ENCODE peak calls at places on chromosomes 5 and 9, in six cellular contexts. N is NB4, Q is upper lobe of right lung, Z is glutamatergic neuron, C is uterus, K is psoas muscle. A is an unnamed sample.

GRCh38 chr5:169804861-169805260 is 167.8 kb downstream of the DOCK2 start:
- DNase-seq in N (no peak), Q (no peak), Z (no peak), C (no peak), K (no peak), A (no peak)

GRCh38 chr5:159410480-159410879 is 80.2 kb upstream of the IL12B start:
- DNase-seq in N (no peak), Q (no peak), Z (no peak), C (no peak), K (no peak), A (no peak)

GRCh38 chr9:109584205-109584604 is 86.1 kb upstream of the PTPN3 start:
- DNase-seq in N (no peak), Q (no peak), Z (no peak), C (no peak), K (no peak), A (no peak)

GRCh38 chr5:180594311-180595045 is 3.2 kb upstream of the SCGB3A1 start:
- DNase-seq in N (no peak), Q (no peak), Z (no peak), C (no peak), K (no peak), A (no peak)

GRCh38 chr9:128393171-128393761 is 22.1 kb downstream of the URM1 start:
- DNase-seq in N (no peak), Q (no peak), Z (peak; percentile 65), C (no peak), K (no peak), A (no peak)

GRCh38 chr9:95316794-95317118 is 753 bp downstream of the FANCC start:
- DNase-seq in N (peak; percentile 85), Q (peak; percentile 87), Z (peak; percentile 90), C (peak; percentile 47), K (peak; percentile 63), A (no peak)

GRCh38 chr5:59360130-59360555 is 533.4 kb downstream of the PDE4D start:
- DNase-seq in N (peak; percentile 86), Q (no peak), Z (no peak), C (no peak), K (no peak), A (no peak)

GRCh38 chr5:33901176-33901575 is 9.4 kb upstream of the ADAMTS12 start:
- DNase-seq in N (no peak), Q (no peak), Z (no peak), C (no peak), K (no peak), A (no peak)

GRCh38 chr5:173972844-173973613 is 15.9 kb upstream of the C5orf47 start:
- DNase-seq in N (peak; percentile 81), Q (peak; percentile 85), Z (peak; percentile 86), C (peak; percentile 86), K (peak; percentile 79), A (no peak)

GRCh38 chr5:32020271-32020670 is 153.8 kb downstream of the GOLPH3 start:
- DNase-seq in N (no peak), Q (no peak), Z (no peak), C (no peak), K (no peak), A (no peak)

GRCh38 chr9:115104908-115105307 is 13.0 kb downstream of the TNC start:
- DNase-seq in N (no peak), Q (no peak), Z (no peak), C (no peak), K (no peak), A (no peak)

GRCh38 chr9:82117025-82117424 is 128.5 kb downstream of the SPATA31D1 start:
- DNase-seq in N (no peak), Q (no peak), Z (no peak), C (peak; percentile 18), K (no peak), A (no peak)

GRCh38 chr5:142011572-142012185 is 1.1 kb downstream of the GNPDA1 start:
- DNase-seq in N (no peak), Q (no peak), Z (no peak), C (no peak), K (no peak), A (no peak)

GRCh38 chr5:142012186-142012785 is 541 bp downstream of the GNPDA1 start:
- DNase-seq in N (peak; percentile 28), Q (peak; percentile 79), Z (peak; percentile 67), C (peak; percentile 45), K (peak; percentile 61), A (no peak)

GRCh38 chr5:142014911-142015584 is 2.2 kb upstream of the GNPDA1 start:
- DNase-seq in N (peak; percentile 61), Q (no peak), Z (no peak), C (no peak), K (no peak), A (no peak)

GRCh38 chr5:142013734-142014495 is 1.1 kb upstream of the GNPDA1 start:
- DNase-seq in N (no peak), Q (no peak), Z (no peak), C (peak; percentile 32), K (peak; percentile 60), A (no peak)

GRCh38 chr5:142012792-142013388 is at the start of gene GNPDA1:
- DNase-seq in N (peak; percentile 67), Q (peak; percentile 93), Z (peak; percentile 83), C (peak; percentile 86), K (peak; percentile 86), A (no peak)
- TF ChIP-seq CTCF in N (no peak), Q (no peak), Z (no peak), C (peak; percentile 56), K (peak; percentile 33), A (no peak)

GRCh38 chr5:9108156-9108555 is 437.7 kb downstream of the SEMA5A start:
- DNase-seq in N (no peak), Q (no peak), Z (no peak), C (no peak), K (no peak), A (no peak)
- TF ChIP-seq CTCF in N (no peak), Q (no peak), Z (no peak), C (no peak), K (no peak), A (no peak)

DNA sequence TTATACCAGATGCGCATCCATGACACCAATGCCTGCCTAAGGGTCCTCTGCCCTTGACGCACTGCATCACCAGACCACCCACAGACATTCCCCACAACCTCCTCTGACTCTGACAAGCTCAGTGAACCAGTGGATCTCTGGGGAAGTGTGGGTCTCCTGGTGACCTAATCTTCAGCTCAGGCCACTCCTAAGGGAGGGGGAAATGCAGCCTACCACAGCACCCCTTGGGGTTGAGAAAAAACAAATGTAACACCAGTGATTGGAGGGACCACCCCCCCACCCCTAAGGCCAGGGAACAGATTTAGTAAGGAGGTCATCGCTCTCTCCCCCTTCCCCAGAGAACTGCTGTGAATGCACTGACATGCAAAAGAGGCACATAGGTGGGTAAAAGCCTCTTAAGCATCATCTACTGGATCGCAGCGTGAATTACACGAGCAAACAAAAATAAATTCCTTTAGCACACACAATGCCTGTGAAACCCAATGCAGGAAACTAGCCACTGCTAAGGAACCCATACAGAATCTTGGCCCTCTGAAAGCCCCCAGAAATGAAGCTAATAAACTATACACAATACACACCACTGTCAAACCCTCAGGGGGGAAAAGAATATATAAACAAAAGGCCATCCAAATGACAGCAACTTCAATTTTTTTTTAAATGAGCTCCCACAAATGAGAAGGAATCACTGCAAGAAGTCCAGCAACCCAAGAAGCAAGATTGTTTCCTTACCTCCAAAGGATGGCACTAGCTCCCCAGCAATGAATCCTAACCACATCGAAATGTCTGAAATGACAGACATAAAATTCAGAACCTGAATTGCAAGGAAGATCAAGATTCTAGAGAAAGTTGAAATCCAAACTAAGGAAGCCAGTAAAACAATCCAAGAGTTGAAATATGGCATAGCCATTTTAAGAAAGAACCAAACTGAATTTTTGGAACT is 513.7 kb upstream of the PTGER4 start:
- DNase-seq in N (peak; percentile 31), Q (no peak), Z (no peak), C (no peak), K (no peak), A (no peak)
- TF ChIP-seq CTCF in N (no peak), Q (peak; percentile 8), Z (no peak), C (no peak), K (no peak), A (peak; percentile 34)

GRCh38 chr5:110441035-110441434 is 285.4 kb downstream of the TMEM232 start:
- DNase-seq in N (peak; percentile 32), Q (no peak), Z (no peak), C (no peak), K (no peak), A (no peak)
- TF ChIP-seq CTCF in N (peak; percentile 13), Q (no peak), Z (no peak), C (no peak), K (peak; percentile 38), A (peak; percentile 81)

DNA sequence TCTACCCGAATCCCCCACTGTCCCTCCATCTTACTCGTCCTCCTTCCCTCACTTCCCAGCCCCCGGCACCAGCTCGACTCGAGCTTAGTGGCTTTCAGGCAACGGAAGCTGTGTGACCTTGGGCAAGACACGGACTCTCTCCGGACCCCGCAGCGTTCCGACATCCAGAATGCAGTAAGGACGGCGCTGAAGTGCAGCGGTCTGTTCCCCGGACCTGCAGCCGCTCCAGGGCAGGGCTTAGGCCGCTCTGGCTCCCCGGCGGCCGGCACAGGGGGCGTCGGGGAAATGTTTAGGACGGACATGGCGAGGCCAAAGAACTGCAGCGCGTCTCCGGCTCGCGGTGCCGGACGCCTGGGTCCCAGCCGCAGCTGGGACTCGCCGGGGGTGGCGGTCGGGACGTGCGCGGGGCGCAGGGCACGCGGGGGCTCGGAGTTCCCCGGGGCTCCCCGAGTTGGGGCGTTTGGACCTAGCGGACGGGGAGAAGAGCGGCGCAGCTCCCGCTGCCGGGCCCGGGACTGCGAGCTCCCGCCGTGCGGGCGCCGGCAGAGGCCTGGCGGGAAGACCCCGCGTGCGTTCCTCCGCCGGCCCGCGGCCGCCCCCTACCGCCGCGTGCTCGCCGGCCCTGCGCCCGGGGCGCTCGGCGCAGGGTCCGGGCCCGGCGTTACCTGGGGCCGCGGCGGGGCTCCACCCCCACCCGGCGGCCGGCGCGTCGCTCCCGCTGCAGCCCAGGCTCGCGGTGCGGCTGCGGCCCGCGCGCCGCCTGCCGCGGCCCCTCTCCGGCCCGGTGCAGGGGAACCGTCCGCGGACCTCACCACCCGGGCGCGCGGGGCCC is 5.6 kb upstream of the RNF44 start:
- DNase-seq in N (peak; percentile 72), Q (no peak), Z (peak; percentile 58), C (no peak), K (no peak), A (no peak)
- TF ChIP-seq CTCF in N (peak; percentile 5), Q (no peak), Z (peak; percentile 25), C (peak; percentile 49), K (peak; percentile 32), A (peak; percentile 56)

GRCh38 chr9:16543225-16543624 is 327.2 kb downstream of the BNC2 start:
- DNase-seq in N (no peak), Q (no peak), Z (no peak), C (no peak), K (no peak), A (no peak)

GRCh38 chr9:16545639-16546038 is 324.8 kb downstream of the BNC2 start:
- DNase-seq in N (no peak), Q (no peak), Z (no peak), C (no peak), K (no peak), A (no peak)

GRCh38 chr9:16542290-16542689 is 328.2 kb downstream of the BNC2 start:
- DNase-seq in N (no peak), Q (no peak), Z (no peak), C (no peak), K (no peak), A (no peak)

GRCh38 chr9:16544842-16545241 is 325.6 kb downstream of the BNC2 start:
- DNase-seq in N (no peak), Q (no peak), Z (no peak), C (no peak), K (no peak), A (no peak)

GRCh38 chr9:16543691-16544090 is 326.8 kb downstream of the BNC2 start:
- DNase-seq in N (no peak), Q (no peak), Z (no peak), C (no peak), K (no peak), A (no peak)
- TF ChIP-seq CTCF in N (no peak), Q (no peak), Z (no peak), C (no peak), K (no peak), A (no peak)

A was measured in chondrocyte.